ENCODE peak calls at places on chromosomes 5 and 9, in six cellular contexts. Y is IMR-90, T is H9, G is neuronal stem cell, C is H1, Z is trophoblast cell. A is an unnamed sample.

GRCh38 chr5:135596364-135596763 is 17.6 kb upstream of the CXCL14 start:
- DNase-seq in G (no peak), Y (no peak), T (no peak), C (peak), Z (no peak), A (no peak)

GRCh38 chr5:95471922-95472321 is 80.8 kb downstream of the FAM81B start:
- DNase-seq in G (no peak), Y (peak), T (no peak), C (no peak), Z (peak), A (peak)

GRCh38 chr9:134209731-134210311 is 45.5 kb upstream of the RNU6ATAC start:
- DNase-seq in T (no peak), Z (no peak), Y (no peak), C (no peak), G (no peak), A (no peak)

GRCh38 chr9:135769489-135770202 is 67.7 kb downstream of the KCNT1 start:
- DNase-seq in G (no peak), T (no peak), C (no peak), Z (no peak), Y (no peak), A (no peak)

GRCh38 chr9:134641173-134641985 is at the start of gene COL5A1:
- DNase-seq in C (peak), Y (peak), T (peak), Z (peak), G (peak), A (peak)

GRCh38 chr5:98468188-98468869 is 305.1 kb upstream of the RGMB start:
- DNase-seq in Y (peak), Z (peak), G (no peak), T (no peak), C (no peak), A (peak)

GRCh38 chr9:23556459-23556858 is 269.6 kb downstream of the ELAVL2 start:
- DNase-seq in C (no peak), T (no peak), G (no peak), Y (no peak), Z (peak), A (no peak)

GRCh38 chr9:137918331-137919094 is 40.9 kb downstream of the CACNA1B start:
- DNase-seq in Z (no peak), C (no peak), T (no peak), Y (no peak), G (no peak), A (no peak)

GRCh38 chr5:143390941-143391340 is 12.5 kb downstream of the NR3C1 start:
- DNase-seq in G (no peak), Z (no peak), Y (no peak), T (no peak), C (no peak), A (no peak)

GRCh38 chr5:150780180-150780692 is 1.7 kb downstream of the SMIM3 start:
- DNase-seq in G (no peak), C (no peak), Z (peak), Y (peak), T (no peak), A (peak)

GRCh38 chr5:147689436-147689835 is 93.1 kb downstream of the JAKMIP2 start:
- DNase-seq in G (no peak), Z (no peak), C (no peak), Y (no peak), T (no peak), A (no peak)

GRCh38 chr9:116219686-116220085 is 66.1 kb downstream of the PAPPA start:
- DNase-seq in C (no peak), T (no peak), Z (no peak), G (no peak), Y (no peak), A (no peak)

GRCh38 chr5:179229331-179229761 is 115.9 kb downstream of the ADAMTS2 start:
- DNase-seq in G (no peak), Z (no peak), T (peak), C (no peak), Y (no peak), A (no peak)

GRCh38 chr5:177129206-177129605 is 4.4 kb upstream of the NSD1 start:
- DNase-seq in Y (no peak), G (no peak), T (no peak), C (no peak), Z (no peak), A (no peak)

GRCh38 chr5:72268753-72269410 is 51.2 kb downstream of the MRPS27 start:
- DNase-seq in C (peak), Z (peak), G (peak), T (peak), Y (peak), A (peak)

GRCh38 chr5:135879591-135879990 is 16.1 kb downstream of the IL9 start:
- DNase-seq in Y (no peak), Z (no peak), C (no peak), G (no peak), T (no peak), A (no peak)

GRCh38 chr5:55668356-55668755 is 43.8 kb downstream of the SLC38A9 start:
- DNase-seq in Z (peak), G (no peak), Y (peak), T (no peak), C (no peak), A (peak)

GRCh38 chr5:117888688-117889087 is 1099.7 kb downstream of the DTWD2 start:
- DNase-seq in C (no peak), Y (peak), T (no peak), Z (no peak), G (no peak), A (peak)

GRCh38 chr9:34590376-34591090 is 1.0 kb upstream of the CNTFR start:
- DNase-seq in G (no peak), Y (no peak), T (peak), Z (no peak), C (peak), A (peak)

GRCh38 chr5:111251941-111252340 is 27.8 kb downstream of the CAMK4 start:
- DNase-seq in T (no peak), Y (peak), G (no peak), C (no peak), Z (no peak), A (no peak)

GRCh38 chr5:111252799-111253564 is 28.8 kb downstream of the CAMK4 start:
- DNase-seq in Z (no peak), T (no peak), G (no peak), Y (no peak), C (no peak), A (no peak)

GRCh38 chr5:111259636-111260035 is 35.5 kb downstream of the CAMK4 start:
- DNase-seq in G (no peak), Z (no peak), Y (no peak), C (no peak), T (no peak), A (no peak)

GRCh38 chr5:111254613-111255012 is 30.4 kb downstream of the CAMK4 start:
- DNase-seq in Y (peak), G (no peak), C (no peak), Z (no peak), T (no peak), A (peak)

GRCh38 chr5:111256128-111256527 is 31.9 kb downstream of the CAMK4 start:
- DNase-seq in C (no peak), G (no peak), Z (no peak), Y (no peak), T (no peak), A (no peak)
- H4K91ac ChIP-seq in C (no peak), G (no peak), Z (no peak), Y (no peak), T (no peak), A (no peak)

DNA sequence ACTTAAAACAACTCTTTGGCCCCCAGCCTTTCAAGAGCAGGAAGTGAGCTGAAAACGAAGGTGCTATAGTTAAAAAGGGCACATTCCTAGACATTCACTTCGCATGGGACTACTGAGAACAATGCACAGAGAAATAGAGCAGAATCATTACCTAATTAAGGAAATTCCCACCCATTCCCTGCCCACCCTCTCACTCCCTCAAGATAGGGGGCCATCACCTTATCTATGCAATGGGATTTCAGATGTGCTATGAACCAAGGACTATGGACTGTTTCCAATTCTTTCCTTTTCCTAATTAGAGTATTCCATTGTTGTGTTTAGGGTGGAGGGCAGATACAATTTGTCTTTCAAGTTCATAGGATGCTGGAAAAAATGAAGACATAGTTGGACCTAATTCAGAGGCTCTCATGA is 476.8 kb downstream of the CETN3 start:
- DNase-seq in Y (no peak), G (no peak), C (no peak), T (no peak), Z (no peak), A (no peak)
- H3K18ac ChIP-seq in Y (no peak), G (no peak), C (no peak), T (no peak), Z (no peak), A (no peak)

DNA sequence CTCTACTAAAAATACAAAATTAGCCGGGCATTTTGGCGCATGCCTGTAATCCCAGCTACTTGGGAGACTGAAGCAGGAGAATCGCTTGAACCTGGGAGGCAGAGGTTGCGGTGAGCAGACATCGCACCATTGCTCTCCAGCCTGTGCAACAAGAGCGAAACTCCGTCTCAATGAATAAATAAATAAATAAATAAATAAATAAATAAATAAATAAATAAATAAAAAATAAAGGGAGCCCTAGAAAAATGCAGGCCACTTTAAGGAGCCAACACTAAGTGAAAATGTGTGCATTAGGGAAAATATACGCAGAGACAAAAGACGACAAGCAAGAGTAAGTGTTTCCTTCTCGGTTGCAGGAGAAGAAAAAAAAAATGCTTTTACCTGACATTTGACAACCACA is 132.6 kb upstream of the CDH10 start:
- DNase-seq in T (no peak), G (no peak), Z (no peak), C (no peak), Y (no peak), A (no peak)
- H3K4me2 ChIP-seq in T (no peak), G (no peak), Z (no peak), C (no peak), Y (no peak), A (no peak)

DNA sequence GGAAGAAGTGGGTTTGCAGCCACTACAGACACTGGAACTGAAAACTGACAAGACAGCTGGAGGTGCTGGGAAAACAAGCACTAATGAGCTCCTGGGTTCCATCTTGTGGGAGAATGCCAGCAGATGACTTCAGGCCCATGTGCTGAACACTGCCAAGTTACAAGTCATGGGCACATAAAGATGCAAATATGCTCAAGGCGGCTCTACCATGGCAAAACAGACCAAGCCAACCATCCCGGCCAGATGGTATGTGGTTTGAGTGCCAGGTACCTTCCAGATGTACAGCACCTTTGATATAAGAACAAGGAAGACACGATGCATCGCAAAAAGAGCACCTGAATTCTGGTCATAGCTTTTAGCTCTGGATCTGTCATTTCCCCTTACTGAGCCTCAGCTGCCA is 19.9 kb downstream of the TNFSF8 start:
- DNase-seq in Z (no peak), Y (no peak), T (no peak), C (no peak), G (no peak), A (no peak)
- H4K91ac ChIP-seq in Z (peak), Y (no peak), T (no peak), C (no peak), G (no peak), A (no peak)

GRCh38 chr5:42894057-42894456 is 82.4 kb upstream of the SELENOP start:
- DNase-seq in T (peak), Z (no peak), G (no peak), Y (no peak), C (peak), A (no peak)
- H3K18ac ChIP-seq in T (no peak), Z (no peak), G (no peak), Y (no peak), C (peak), A (no peak)

GRCh38 chr9:70609542-70610286 is 195.3 kb upstream of the KLF9 start:
- DNase-seq in Y (peak), Z (peak), C (no peak), T (no peak), G (no peak), A (peak)
- H3K4me2 ChIP-seq in Y (peak), Z (no peak), C (no peak), T (no peak), G (no peak), A (no peak)

DNA sequence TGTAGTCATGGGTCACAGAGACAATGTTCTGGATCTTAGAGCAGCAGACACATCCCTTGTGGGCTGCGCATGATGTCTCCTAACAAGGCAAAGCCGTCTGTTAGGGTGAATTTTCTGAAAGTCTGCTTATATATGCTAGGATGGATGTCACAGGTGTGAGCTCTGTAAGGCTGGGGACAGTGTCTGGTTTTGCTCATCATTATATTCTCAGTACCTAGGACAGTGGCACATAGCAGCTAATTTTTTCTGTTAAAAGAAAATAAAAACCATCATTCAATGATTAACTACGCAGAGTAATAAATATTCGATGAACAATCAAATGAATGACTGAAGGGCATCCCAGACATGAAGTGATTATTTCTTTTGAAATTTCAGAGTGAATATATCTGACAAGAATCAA is 52.9 kb upstream of the FAM169A start:
- DNase-seq in C (no peak), T (no peak), Z (no peak), G (no peak), Y (no peak), A (no peak)
- H4K91ac ChIP-seq in C (no peak), T (no peak), Z (no peak), G (no peak), Y (no peak), A (peak)